ENCODE peak calls at places on chromosomes 13 and 19, in seven cellular contexts. I is thoracic aorta; Z is transverse colon; S is CD4-positive, alpha-beta T cell; N is vagina; O is psoas muscle; Y is CD4-positive, CD25-positive, alpha-beta regulatory T cell. E is an unnamed sample.

GRCh38 chr19:19342086-19343015 is 21.7 kb downstream of the MAU2 start:
- DNase-seq in O (peak), S (no peak), N (no peak), I (no peak), Z (peak), Y (no peak), E (peak)

GRCh38 chr13:47256618-47257017 is 359.8 kb upstream of the HTR2A start:
- DNase-seq in O (no peak), S (no peak), I (no peak), N (no peak), Z (no peak), Y (no peak), E (no peak)

GRCh38 chr19:3762501-3763459 is at the start of gene MRPL54:
- DNase-seq in Z (peak), Y (peak), S (peak), I (peak), O (peak), N (no peak), E (peak)

GRCh38 chr13:86906458-86906857 is 764.7 kb upstream of the SLITRK5 start:
- DNase-seq in Y (no peak), S (no peak), O (no peak), I (no peak), N (no peak), Z (no peak), E (no peak)

GRCh38 chr13:101523732-101524131 is 71.3 kb downstream of the ITGBL1 start:
- DNase-seq in Z (no peak), Y (no peak), N (no peak), O (no peak), I (peak), S (no peak), E (no peak)

GRCh38 chr13:111911141-111911720 is 155.7 kb upstream of the SOX1 start:
- DNase-seq in Z (no peak), S (no peak), N (peak), Y (no peak), O (no peak), I (no peak), E (no peak)

GRCh38 chr19:33470686-33471085 is 50.9 kb downstream of the PEPD start:
- DNase-seq in S (no peak), O (no peak), Y (no peak), N (no peak), I (no peak), Z (no peak), E (no peak)

GRCh38 chr13:77918391-77919261 is at the start of gene EDNRB:
- DNase-seq in Z (peak), S (no peak), N (no peak), Y (no peak), O (peak), I (no peak), E (peak)

GRCh38 chr19:13984875-13985741 is 21.0 kb downstream of the RFX1 start:
- DNase-seq in S (no peak), O (no peak), Y (no peak), Z (no peak), N (no peak), I (no peak), E (peak)

GRCh38 chr19:3061214-3062161 is 807 bp downstream of the TLE5 start:
- DNase-seq in I (no peak), Y (peak), Z (peak), N (no peak), S (peak), O (peak), E (peak)

GRCh38 chr13:32334676-32335075 is 19.4 kb downstream of the BRCA2 start:
- DNase-seq in S (no peak), Z (no peak), O (no peak), N (no peak), Y (no peak), I (no peak), E (no peak)

GRCh38 chr13:88670509-88670908 is 999.3 kb downstream of the SLITRK5 start:
- DNase-seq in S (no peak), N (no peak), O (no peak), Y (no peak), Z (no peak), I (no peak), E (no peak)

GRCh38 chr19:6489278-6490061 is 7.9 kb upstream of the DENND1C start:
- DNase-seq in Z (no peak), S (no peak), Y (peak), I (no peak), N (no peak), O (no peak), E (no peak)

GRCh38 chr19:21474671-21475181 is 30.7 kb upstream of the ZNF429 start:
- DNase-seq in N (no peak), I (peak), S (peak), Z (peak), O (peak), Y (peak), E (peak)

GRCh38 chr13:97321101-97321500 is 99.0 kb downstream of the MBNL2 start:
- DNase-seq in S (no peak), Z (no peak), Y (no peak), I (no peak), O (no peak), N (no peak), E (no peak)
- H3K27ac ChIP-seq in S (no peak), Z (no peak), Y (no peak), I (no peak), O (peak), N (no peak), E (no peak)

GRCh38 chr19:10892256-10892655 is 20.9 kb downstream of the CARM1 start:
- DNase-seq in O (peak), N (no peak), Z (no peak), I (no peak), S (no peak), Y (no peak), E (no peak)

GRCh38 chr19:10888421-10888866 is 17.1 kb downstream of the CARM1 start:
- DNase-seq in N (no peak), S (no peak), Y (no peak), I (no peak), O (no peak), Z (no peak), E (no peak)

GRCh38 chr19:10889880-10890279 is 18.5 kb downstream of the CARM1 start:
- DNase-seq in O (no peak), Z (no peak), I (no peak), N (no peak), S (no peak), Y (no peak), E (no peak)

GRCh38 chr19:10894911-10895213 is 23.5 kb downstream of the CARM1 start:
- DNase-seq in Z (no peak), I (no peak), O (no peak), N (no peak), Y (no peak), S (no peak), E (no peak)

GRCh38 chr19:10891360-10892108 is 20.2 kb downstream of the CARM1 start:
- DNase-seq in Y (no peak), I (no peak), S (no peak), O (no peak), N (no peak), Z (peak), E (no peak)
- H3K27ac ChIP-seq in Y (no peak), I (no peak), S (no peak), O (peak), N (peak), Z (peak), E (no peak)

DNA sequence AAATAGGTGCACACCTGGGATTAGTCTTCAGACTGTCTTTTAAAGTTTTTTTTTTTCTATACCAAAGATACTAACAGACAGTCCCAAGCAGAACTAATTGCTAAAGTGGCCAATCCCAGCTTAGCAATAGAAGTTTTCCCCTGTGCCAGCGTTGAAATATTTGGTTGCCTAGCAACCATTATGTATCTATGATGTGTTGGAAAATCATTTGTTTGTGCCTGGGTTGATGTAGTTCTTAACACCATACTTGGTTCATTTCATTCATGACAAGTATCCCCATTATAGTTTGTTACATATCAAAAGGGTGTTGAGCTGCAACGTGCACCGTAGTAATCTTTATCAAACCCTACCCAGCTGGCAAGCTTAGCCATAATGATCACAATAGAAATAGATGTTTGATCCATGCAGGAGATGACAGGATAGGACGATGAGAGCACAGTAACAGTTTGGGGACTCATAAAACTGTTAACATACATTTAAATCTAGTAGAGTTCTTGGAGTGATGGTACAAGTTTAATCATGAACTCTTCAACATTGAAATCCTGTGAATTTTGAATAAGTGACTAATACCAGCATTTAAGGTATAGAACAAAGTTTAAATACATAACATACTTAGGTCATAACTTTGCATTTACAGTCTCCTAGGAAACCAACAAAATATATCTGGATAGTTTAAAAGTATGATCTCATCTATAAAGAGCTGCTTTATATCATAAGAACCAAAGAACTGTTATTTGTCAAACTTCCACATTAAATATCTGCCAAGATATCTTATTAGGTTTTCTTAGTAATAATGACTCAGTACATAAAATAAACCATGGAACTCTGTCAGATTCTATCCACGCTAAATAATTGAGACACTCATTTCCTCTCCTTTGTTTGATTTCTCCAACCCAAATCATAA is 73.4 kb downstream of the MBNL2 start:
- DNase-seq in Z (no peak), N (no peak), I (no peak), S (no peak), O (no peak), Y (no peak), E (no peak)
- H3K27ac ChIP-seq in Z (peak), N (peak), I (peak), S (no peak), O (no peak), Y (no peak), E (no peak)

DNA sequence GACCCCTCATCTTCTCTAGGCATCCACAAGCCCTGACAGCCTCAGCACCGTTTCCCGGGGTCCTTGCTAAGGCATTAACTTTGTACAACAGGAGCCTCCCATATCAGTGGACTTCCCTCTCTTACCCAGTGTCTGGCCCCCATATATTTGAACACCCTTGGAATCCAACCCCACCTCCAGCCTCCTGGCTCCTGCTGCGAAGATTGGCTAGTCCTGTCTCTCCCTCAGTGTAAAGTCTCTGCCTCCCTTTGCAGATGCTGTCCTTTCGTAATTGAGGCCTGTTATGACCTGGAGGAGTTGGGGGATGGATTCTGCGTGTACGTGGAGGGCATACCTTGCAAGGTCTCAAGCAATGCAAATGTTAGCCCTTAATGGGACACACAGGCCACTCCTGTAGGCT is 413.7 kb downstream of the IRS2 start:
- DNase-seq in N (no peak), Z (no peak), Y (no peak), S (no peak), I (no peak), O (no peak), E (no peak)
- H3K27ac ChIP-seq in N (no peak), Z (no peak), Y (no peak), S (no peak), I (no peak), O (no peak), E (no peak)

DNA sequence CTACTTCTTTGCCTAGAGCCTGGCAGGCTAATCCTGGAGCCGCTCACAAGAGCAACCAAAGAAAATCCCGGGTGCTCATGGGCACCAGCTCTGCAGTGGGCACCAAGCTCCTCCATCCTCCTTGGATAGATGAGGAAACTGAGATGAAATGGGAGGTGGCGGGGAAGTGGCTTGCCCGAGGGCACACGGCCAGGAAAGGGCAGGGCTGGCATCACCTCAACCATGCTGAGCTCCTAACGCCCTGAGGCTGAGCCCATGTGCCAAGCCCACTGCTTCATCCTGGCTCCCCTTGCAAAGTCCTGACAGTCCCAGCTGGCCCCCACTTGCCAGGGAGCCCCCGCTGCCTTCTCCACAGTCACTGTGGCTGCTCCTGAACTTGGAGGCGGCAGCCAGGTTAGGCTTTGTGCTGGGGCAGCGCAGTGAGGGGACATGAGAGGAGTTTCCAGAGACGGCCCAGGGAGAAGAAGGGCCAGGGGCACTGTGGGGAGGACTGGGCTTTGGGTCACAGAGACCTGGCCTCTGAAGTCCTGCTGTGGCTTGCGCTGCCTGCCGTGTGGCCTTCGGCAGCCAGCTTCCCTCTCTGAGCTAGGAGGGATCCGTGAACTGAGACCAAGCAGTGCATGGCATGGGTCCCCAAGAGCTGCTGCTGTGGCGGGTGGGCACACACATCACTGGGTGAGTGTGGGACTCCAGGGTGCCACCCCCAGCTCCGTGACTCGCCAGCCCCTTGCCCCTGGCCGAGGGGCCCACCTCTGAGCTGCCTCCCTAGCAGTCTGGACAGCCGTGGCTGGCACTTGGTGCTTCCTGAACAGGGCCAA is 17.5 kb downstream of the TMED1 start:
- DNase-seq in Y (no peak), O (no peak), I (no peak), Z (no peak), N (no peak), S (no peak), E (no peak)
- H3K27ac ChIP-seq in Y (no peak), O (peak), I (peak), Z (peak), N (peak), S (no peak), E (peak)